ENCODE peak calls at places on chromosomes 11 and 22, in eight cellular contexts. B is A549, W is fibroblast of the aortic adventitia, J is pancreas, Y is astrocyte of the spinal cord, V is lung, S is endothelial cell, H is hepatocyte. N is an unnamed sample.
A peak's percentile ranks its signal among the peaks of the same experiment; 100 is the strongest.

GRCh38 chr11:19631657-19632325 is 80.8 kb upstream of the NAV2 start:
- DNase-seq in J (no peak), V (no peak), S (no peak), W (peak; percentile 16), Y (peak; percentile 13), B (no peak), H (no peak), N (no peak)

GRCh38 chr11:91244921-91245320 is 979.7 kb upstream of the FAT3 start:
- DNase-seq in H (no peak), Y (no peak), V (no peak), B (no peak), S (no peak), J (no peak), W (no peak), N (no peak)

GRCh38 chr11:17611049-17611448 is 64.0 kb downstream of the OTOG start:
- DNase-seq in V (no peak), B (no peak), W (no peak), H (no peak), S (no peak), J (no peak), Y (no peak), N (no peak)

GRCh38 chr11:127345819-127346459 is 345.4 kb upstream of the KIRREL3 start:
- DNase-seq in B (peak; percentile 24), S (peak; percentile 46), V (no peak), W (peak; percentile 18), H (peak; percentile 64), J (peak; percentile 21), Y (peak; percentile 22), N (no peak)

GRCh38 chr11:93857413-93858185 is 7.2 kb upstream of the VSTM5 start:
- DNase-seq in W (peak; percentile 62), H (no peak), J (no peak), B (no peak), Y (peak; percentile 40), S (no peak), V (peak; percentile 10), N (peak; percentile 30)

GRCh38 chr11:2302844-2303626 is 1.2 kb downstream of the TSPAN32 start:
- DNase-seq in B (no peak), S (no peak), V (no peak), H (peak; percentile 19), J (peak; percentile 77), W (no peak), Y (no peak), N (no peak)

GRCh38 chr11:17397311-17398002 is 9.0 kb upstream of the KCNJ11 start:
- DNase-seq in Y (no peak), S (no peak), V (no peak), J (no peak), B (no peak), W (no peak), H (no peak), N (no peak)

GRCh38 chr11:3632070-3632660 is 9.6 kb downstream of the ART5 start:
- DNase-seq in S (no peak), V (no peak), W (no peak), Y (no peak), B (no peak), J (no peak), H (no peak), N (no peak)

GRCh38 chr11:78737891-78738290 is 163.2 kb upstream of the NARS2 start:
- DNase-seq in J (no peak), S (no peak), B (no peak), H (no peak), V (no peak), Y (peak; percentile 36), W (no peak), N (no peak)

GRCh38 chr11:18618341-18619025 is 15.7 kb downstream of the SPTY2D1 start:
- DNase-seq in V (no peak), S (no peak), Y (peak; percentile 47), W (peak; percentile 90), B (no peak), H (no peak), J (no peak), N (no peak)

GRCh38 chr22:34975721-34976120 is 90.2 kb upstream of the ISX start:
- DNase-seq in J (no peak), H (no peak), S (no peak), B (peak; percentile 6), V (no peak), Y (no peak), W (no peak), N (no peak)
- TF ChIP-seq CTCF in J (no peak), H (peak; percentile 11), S (no peak), B (peak; percentile 7), V (no peak), Y (no peak), W (no peak), N (peak; percentile 7)

GRCh38 chr11:120756931-120757330 is 245.4 kb downstream of the GRIK4 start:
- DNase-seq in S (no peak), Y (no peak), J (no peak), B (no peak), V (no peak), H (no peak), W (no peak), N (no peak)
- TF ChIP-seq CTCF in S (no peak), Y (no peak), J (no peak), B (no peak), V (no peak), H (no peak), W (no peak), N (no peak)

GRCh38 chr11:8309862-8310261 is 46.2 kb upstream of the LMO1 start:
- DNase-seq in S (no peak), W (no peak), B (peak; percentile 17), Y (no peak), J (no peak), V (no peak), H (no peak), N (no peak)
- TF ChIP-seq CTCF in S (no peak), W (no peak), B (no peak), Y (no peak), J (peak; percentile 32), V (no peak), H (peak; percentile 17), N (no peak)

GRCh38 chr11:108697872-108698473 is 33.1 kb downstream of the DDX10 start:
- DNase-seq in W (peak; percentile 88), V (peak; percentile 41), Y (peak; percentile 83), B (peak; percentile 67), H (peak; percentile 78), S (peak; percentile 47), J (no peak), N (no peak)
- TF ChIP-seq CTCF in W (peak; percentile 97), V (peak; percentile 84), Y (peak; percentile 94), B (peak; percentile 85), H (peak; percentile 96), S (peak; percentile 53), J (peak; percentile 73), N (peak; percentile 94)

DNA sequence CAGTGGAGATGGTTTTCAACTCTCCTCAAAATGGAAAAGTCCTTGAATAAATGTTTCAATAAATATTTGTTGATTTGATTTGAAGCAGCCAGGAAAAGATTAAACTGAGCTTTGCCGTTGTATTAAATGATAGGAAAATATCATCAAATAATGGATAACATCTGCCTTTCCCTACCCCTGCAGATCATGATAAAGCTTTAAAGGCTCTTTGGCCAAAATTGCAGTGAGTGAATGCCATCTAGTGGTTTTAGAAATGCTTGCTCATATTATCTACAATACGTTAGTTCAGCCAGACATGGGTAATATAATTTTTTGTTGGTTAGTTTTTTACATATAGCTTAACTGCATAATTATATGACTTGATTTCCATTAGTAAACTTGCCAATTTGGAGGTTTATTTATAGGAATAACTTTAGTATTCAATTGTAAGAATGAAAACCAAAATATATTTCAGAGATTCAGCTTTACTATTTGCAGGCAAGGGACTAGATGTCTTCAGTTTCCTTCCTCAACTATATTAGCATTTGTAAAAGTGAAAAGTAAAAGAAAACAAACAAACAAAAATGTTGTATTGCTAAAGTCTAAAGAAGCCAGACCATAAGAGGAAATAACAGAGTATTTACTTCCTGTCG is 159.2 kb downstream of the MSANTD4 start:
- DNase-seq in W (peak; percentile 76), H (peak; percentile 50), V (no peak), J (no peak), S (no peak), Y (peak; percentile 65), B (peak; percentile 27), N (no peak)
- TF ChIP-seq CTCF in W (peak; percentile 66), H (peak; percentile 86), V (peak; percentile 50), J (peak; percentile 41), S (peak; percentile 66), Y (peak; percentile 56), B (peak; percentile 62), N (peak; percentile 79)

DNA sequence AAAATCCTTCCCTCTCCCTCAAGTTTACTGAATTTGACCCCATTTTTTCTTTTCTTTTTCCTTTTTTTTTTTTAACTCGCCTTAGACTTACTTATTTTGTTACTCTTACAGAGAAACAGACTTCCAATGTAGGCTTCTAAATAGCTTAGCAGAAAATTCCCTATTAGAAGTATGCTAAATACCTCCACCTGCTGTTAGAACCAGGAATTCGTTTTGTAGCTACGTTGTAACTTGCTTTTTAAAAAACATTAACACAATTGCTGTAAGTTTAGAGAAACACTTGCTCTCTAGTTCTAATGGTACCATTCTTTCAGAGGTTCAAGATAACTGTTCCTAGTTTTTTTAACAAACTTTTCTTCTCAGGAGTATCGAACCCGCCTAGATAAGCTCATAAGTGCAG is 324.2 kb downstream of the DCDC1 start:
- DNase-seq in W (peak; percentile 27), B (peak; percentile 29), J (no peak), V (no peak), S (no peak), H (peak; percentile 57), Y (peak; percentile 8), N (no peak)
- TF ChIP-seq CTCF in W (peak; percentile 29), B (peak; percentile 24), J (no peak), V (no peak), S (peak; percentile 37), H (peak; percentile 61), Y (peak; percentile 36), N (no peak)

GRCh38 chr11:27720277-27720830 is 20.1 kb upstream of the BDNF start:
- DNase-seq in B (peak; percentile 66), V (no peak), Y (peak; percentile 64), S (peak; percentile 77), H (peak; percentile 86), W (peak; percentile 69), J (peak; percentile 37), N (no peak)
- TF ChIP-seq CTCF in B (peak; percentile 16), V (no peak), Y (peak; percentile 37), S (peak; percentile 23), H (peak; percentile 22), W (peak; percentile 31), J (no peak), N (peak; percentile 41)

GRCh38 chr11:117480221-117480620 is 152.6 kb downstream of the CEP164 start:
- DNase-seq in W (no peak), H (no peak), S (no peak), V (no peak), B (no peak), J (no peak), Y (no peak), N (no peak)

GRCh38 chr11:117478926-117479325 is 151.3 kb downstream of the CEP164 start:
- DNase-seq in B (no peak), Y (peak; percentile 3), J (peak; percentile 44), W (no peak), S (no peak), V (no peak), H (no peak), N (no peak)

GRCh38 chr11:117477721-117478120 is 150.1 kb downstream of the CEP164 start:
- DNase-seq in Y (no peak), H (no peak), W (no peak), S (no peak), V (no peak), B (no peak), J (no peak), N (no peak)

GRCh38 chr11:117478126-117478856 is 150.6 kb downstream of the CEP164 start:
- DNase-seq in B (no peak), S (no peak), V (no peak), Y (no peak), H (no peak), J (no peak), W (no peak), N (no peak)

GRCh38 chr11:117479372-117479771 is 151.7 kb downstream of the CEP164 start:
- DNase-seq in W (no peak), H (no peak), B (no peak), J (no peak), V (no peak), Y (no peak), S (no peak), N (no peak)
- TF ChIP-seq CTCF in W (no peak), H (no peak), B (no peak), J (no peak), V (no peak), Y (no peak), S (peak; percentile 18), N (no peak)

N was measured in osteocyte.